ENCODE peak calls at places on chromosomes 6 and 20, in four cellular contexts. W is PC-9, P is BE2C, I is progenitor cell of endocrine pancreas. Y is an unnamed sample.
A peak's percentile ranks its signal among the peaks of the same experiment; 100 is the strongest.

GRCh38 chr6:85670573-85670972 is 27.9 kb upstream of the SYNCRIP start:
- DNase-seq in P (no peak), I (no peak), W (no peak), Y (no peak)

GRCh38 chr6:47655719-47656595 is 42.4 kb upstream of the ADGRF4 start:
- DNase-seq in W (peak; percentile 84), I (no peak), P (peak; percentile 37), Y (no peak)

GRCh38 chr6:4071330-4071729 is 7.6 kb downstream of the FAM217A start:
- DNase-seq in P (no peak), I (no peak), W (no peak), Y (no peak)

GRCh38 chr6:152697634-152698033 is at the start of gene MYCT1:
- DNase-seq in W (no peak), P (no peak), I (no peak), Y (no peak)

GRCh38 chr6:152748843-152749242 is 1.8 kb upstream of the VIP start:
- DNase-seq in W (no peak), I (no peak), P (no peak), Y (no peak)

GRCh38 chr6:115360602-115361325 is 699.9 kb downstream of the FRK start:
- DNase-seq in W (no peak), I (no peak), P (no peak), Y (no peak)

GRCh38 chr6:166728884-166729530 is 102.0 kb upstream of the RPS6KA2 start:
- DNase-seq in I (no peak), W (peak; percentile 46), P (peak; percentile 30), Y (no peak)

GRCh38 chr20:23021941-23022340 is 13.2 kb upstream of the SSTR4 start:
- DNase-seq in W (no peak), I (no peak), P (no peak), Y (no peak)

GRCh38 chr20:63123326-63123725 is 92.6 kb downstream of the YTHDF1 start:
- DNase-seq in W (no peak), P (no peak), I (no peak), Y (no peak)

GRCh38 chr6:79421001-79421411 is 116.2 kb downstream of the LCA5 start:
- DNase-seq in P (no peak), I (no peak), W (no peak), Y (no peak)

GRCh38 chr20:34514897-34515483 is 1.2 kb upstream of the DYNLRB1 start:
- DNase-seq in I (no peak), W (no peak), P (no peak), Y (no peak)

GRCh38 chr6:40962241-40962640 is 76.8 kb downstream of the UNC5CL start:
- DNase-seq in I (no peak), P (no peak), W (peak; percentile 88), Y (no peak)

GRCh38 chr6:33306356-33306755 is 7.5 kb downstream of the TAPBP start:
- DNase-seq in P (no peak), W (no peak), I (no peak), Y (no peak)

GRCh38 chr6:30748301-30748769 is 4.0 kb upstream of the IER3 start:
- DNase-seq in I (no peak), W (peak; percentile 87), P (no peak), Y (no peak)

GRCh38 chr6:49980898-49981297 is 11.5 kb upstream of the DEFB113 start:
- DNase-seq in I (no peak), P (no peak), W (no peak), Y (no peak)

GRCh38 chr6:139336488-139336887 is 38.0 kb downstream of the CITED2 start:
- DNase-seq in W (no peak), I (no peak), P (no peak), Y (no peak)

GRCh38 chr6:13712485-13712990 is 903 bp upstream of the RANBP9 start:
- DNase-seq in I (no peak), P (no peak), W (peak; percentile 50), Y (no peak)

GRCh38 chr6:132736239-132736638 is 21.5 kb downstream of the VNN2 start:
- DNase-seq in I (no peak), W (peak; percentile 72), P (no peak), Y (no peak)

DNA sequence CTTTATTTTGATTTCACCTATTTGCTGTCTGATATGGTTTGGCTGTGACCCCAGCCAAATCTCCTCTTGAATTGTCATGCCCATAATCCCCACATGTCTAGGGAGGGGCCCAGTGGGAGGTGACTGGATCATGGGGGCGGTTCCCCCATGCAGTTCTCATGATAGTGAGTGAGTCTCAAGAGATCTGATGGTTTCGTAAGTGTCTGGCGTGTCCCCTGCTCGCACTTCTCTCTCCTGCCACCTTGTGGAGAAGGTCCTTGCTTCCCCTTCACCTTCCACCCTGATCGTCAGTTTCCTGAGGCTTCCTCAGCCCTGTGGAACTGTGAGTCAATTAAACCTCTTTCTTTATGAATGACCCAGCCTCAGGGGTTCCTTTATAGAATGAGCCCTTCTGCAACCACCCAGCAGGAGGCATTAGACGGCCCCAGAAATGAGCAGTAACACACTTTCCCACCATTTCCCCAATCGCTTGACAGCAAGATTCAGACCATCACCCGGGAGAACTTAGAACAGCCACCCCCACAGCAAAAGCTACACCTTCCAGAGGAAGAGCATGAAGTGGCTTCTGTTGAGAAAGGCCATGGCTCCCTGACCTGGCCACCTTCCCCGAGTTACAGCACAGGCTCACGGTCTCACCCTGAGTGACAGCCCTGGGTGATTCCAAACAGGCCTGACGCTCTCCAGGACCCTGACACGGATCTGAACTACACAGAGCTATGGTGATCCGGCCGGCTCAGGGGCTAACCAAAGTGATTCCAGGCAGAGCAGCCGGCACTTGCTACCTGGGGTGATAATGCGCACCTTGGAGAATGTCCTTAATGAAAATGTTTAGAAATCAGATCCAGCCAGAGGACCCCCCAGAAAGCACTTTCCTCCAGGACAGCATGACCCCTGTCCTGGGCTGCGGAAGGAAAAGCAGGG is 131.2 kb upstream of the CDH4 start:
- DNase-seq in P (peak; percentile 43), W (peak; percentile 53), I (no peak), Y (peak; percentile 49)
- TF ChIP-seq CTCF in P (peak; percentile 50), W (peak; percentile 63), I (peak; percentile 69), Y (peak; percentile 79)

GRCh38 chr6:48917233-48917632 is 545.8 kb downstream of the MMUT start:
- DNase-seq in I (no peak), P (no peak), W (no peak), Y (no peak)

GRCh38 chr6:48916523-48917050 is 546.5 kb downstream of the MMUT start:
- DNase-seq in I (no peak), P (no peak), W (peak; percentile 78), Y (no peak)

GRCh38 chr6:48919555-48919954 is 543.5 kb downstream of the MMUT start:
- DNase-seq in I (no peak), P (no peak), W (no peak), Y (no peak)

GRCh38 chr6:48912503-48912902 is 550.5 kb downstream of the MMUT start:
- DNase-seq in W (no peak), P (no peak), I (no peak), Y (no peak)

DNA sequence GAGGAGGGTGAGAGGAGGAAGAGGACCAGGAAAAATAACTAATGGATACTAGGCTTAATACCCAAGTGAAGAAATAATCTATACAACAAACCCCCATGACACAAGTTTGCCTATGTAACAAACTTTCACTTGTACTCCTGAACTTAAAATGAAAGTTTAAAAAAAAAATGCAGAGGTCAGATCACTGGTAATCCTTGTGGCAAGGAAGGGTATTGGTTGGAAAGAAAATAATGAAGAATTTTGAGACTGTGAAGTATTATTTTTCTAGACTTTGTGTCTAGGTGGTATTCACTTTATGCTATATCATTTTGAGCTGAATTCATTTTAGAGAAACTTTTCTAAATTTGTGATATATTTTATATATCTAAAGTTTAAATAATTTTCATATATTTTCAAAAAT is 547.5 kb downstream of the MMUT start:
- DNase-seq in W (no peak), P (no peak), I (no peak), Y (no peak)
- TF ChIP-seq CTCF in W (no peak), P (no peak), I (peak; percentile 31), Y (peak; percentile 33)

DNA sequence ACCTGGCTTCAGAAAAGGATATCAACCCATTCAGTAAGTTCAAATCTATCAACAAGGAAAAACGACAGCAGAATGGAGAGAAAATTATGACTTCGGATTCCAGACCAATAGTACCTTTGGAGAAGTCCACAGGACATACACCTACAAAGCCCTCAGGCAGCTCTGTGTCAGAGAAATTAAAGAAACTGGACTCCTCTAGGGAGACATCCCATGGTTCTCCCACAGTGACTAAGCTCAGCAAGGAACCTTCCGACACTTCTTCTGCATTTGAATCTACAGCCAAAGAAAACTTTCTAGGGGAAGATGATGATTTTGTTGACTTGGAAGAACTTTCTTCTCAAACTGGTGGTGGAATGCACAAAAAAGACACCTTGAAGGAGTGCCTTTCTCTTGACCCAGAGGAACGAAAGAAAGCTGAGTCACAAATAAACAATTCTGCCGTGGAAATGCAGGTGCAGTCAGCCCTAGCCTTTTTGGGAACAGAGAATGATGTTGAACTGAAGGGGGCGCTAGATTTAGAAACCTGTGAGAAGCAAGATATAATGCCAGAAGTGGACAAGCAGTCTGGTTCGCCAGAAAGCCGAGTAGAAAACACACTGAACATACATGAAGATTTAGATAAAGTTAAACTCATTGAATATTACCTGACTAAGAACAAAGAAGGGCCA is 67.4 kb upstream of the HINT3 start:
- DNase-seq in I (no peak), W (peak; percentile 66), P (no peak), Y (no peak)
- TF ChIP-seq CTCF in I (peak; percentile 47), W (peak; percentile 72), P (peak; percentile 52), Y (peak; percentile 49)

GRCh38 chr20:13262302-13262650 is 41.2 kb downstream of the ISM1 start:
- DNase-seq in W (no peak), P (no peak), I (no peak), Y (no peak)
- TF ChIP-seq CTCF in W (no peak), P (no peak), I (no peak), Y (no peak)

GRCh38 chr20:57289401-57290177 is 23.1 kb upstream of the BMP7 start:
- DNase-seq in I (no peak), W (no peak), P (no peak), Y (no peak)

GRCh38 chr20:57292611-57293010 is 26.2 kb upstream of the BMP7 start:
- DNase-seq in W (no peak), P (no peak), I (no peak), Y (no peak)

GRCh38 chr20:57290178-57290484 is 23.7 kb upstream of the BMP7 start:
- DNase-seq in W (no peak), I (no peak), P (no peak), Y (no peak)

GRCh38 chr20:57291694-57292093 is 25.3 kb upstream of the BMP7 start:
- DNase-seq in W (no peak), I (no peak), P (no peak), Y (no peak)

GRCh38 chr20:57291003-57291402 is 24.6 kb upstream of the BMP7 start:
- DNase-seq in P (no peak), I (no peak), W (no peak), Y (no peak)
- TF ChIP-seq CTCF in P (no peak), I (peak; percentile 51), W (peak; percentile 41), Y (no peak)

GRCh38 chr6:28134015-28134414 is 7.7 kb upstream of the ZKSCAN8 start:
- DNase-seq in I (no peak), W (peak; percentile 41), P (peak; percentile 52), Y (peak; percentile 13)
- TF ChIP-seq CTCF in I (peak; percentile 37), W (peak; percentile 52), P (peak; percentile 73), Y (peak; percentile 52)

DNA sequence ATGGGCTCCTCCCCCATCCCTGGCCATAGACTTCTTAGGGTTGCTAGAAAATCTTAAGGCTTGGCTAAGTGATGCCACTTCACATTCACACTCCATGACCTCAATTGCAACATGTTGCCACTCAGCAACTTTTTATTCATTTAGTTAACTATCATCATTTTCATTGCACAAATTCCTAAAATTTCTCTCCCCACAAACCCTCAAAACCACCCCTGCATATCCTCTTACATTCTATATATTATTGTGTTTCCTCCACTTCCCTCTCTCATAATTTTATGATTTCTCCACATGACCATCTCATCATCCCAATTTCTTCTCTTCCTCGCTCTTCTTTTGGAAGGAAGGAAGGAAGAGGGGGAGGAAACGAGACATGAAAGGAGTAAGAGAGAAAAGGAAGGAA is 436.0 kb downstream of the HACE1 start:
- DNase-seq in I (no peak), P (no peak), W (no peak), Y (no peak)
- TF ChIP-seq CTCF in I (no peak), P (no peak), W (no peak), Y (no peak)

Y was measured in neural crest cell.